ENCODE peak calls at places on chromosomes 13 and 19, in eight cellular contexts. C, H, L, I, F, G, Y and R are unnamed samples.

GRCh38 chr19:47161876-47162489 is 31.3 kb downstream of the SAE1 start:
- DNase-seq in G (no peak), H (peak; percentile 34), F (no peak), C (no peak), I (no peak), Y (no peak), L (no peak), R (no peak)

GRCh38 chr19:46748325-46749109 is 2.3 kb upstream of the STRN4 start:
- DNase-seq in G (peak; percentile 54), H (peak; percentile 56), C (peak; percentile 82), Y (peak; percentile 72), L (no peak), F (no peak), I (peak; percentile 69), R (peak; percentile 67)

GRCh38 chr13:98802548-98802947 is 50.1 kb upstream of the SLC15A1 start:
- DNase-seq in L (no peak), G (no peak), H (no peak), Y (no peak), C (no peak), F (no peak), I (no peak), R (no peak)

GRCh38 chr13:83672611-83673010 is 209.7 kb downstream of the SLITRK1 start:
- DNase-seq in Y (no peak), F (no peak), I (no peak), L (no peak), C (no peak), H (no peak), G (no peak), R (no peak)

GRCh38 chr19:16327911-16328823 is 3.5 kb downstream of the KLF2 start:
- DNase-seq in C (peak; percentile 32), L (no peak), G (no peak), F (peak; percentile 77), Y (peak; percentile 75), H (peak; percentile 86), I (peak; percentile 75), R (peak; percentile 74)

GRCh38 chr13:75800545-75800944 is 164.4 kb downstream of the LMO7 start:
- DNase-seq in Y (no peak), G (no peak), H (no peak), L (no peak), F (no peak), C (peak; percentile 33), I (no peak), R (no peak)

GRCh38 chr13:30576528-30576927 is 41.2 kb upstream of the USPL1 start:
- DNase-seq in C (no peak), G (peak; percentile 1), F (no peak), L (no peak), H (peak; percentile 59), I (no peak), Y (peak; percentile 11), R (peak; percentile 27)

GRCh38 chr13:101204270-101205011 is 211.9 kb downstream of the NALCN start:
- DNase-seq in C (no peak), H (peak; percentile 33), Y (no peak), F (no peak), G (no peak), L (no peak), I (no peak), R (no peak)

GRCh38 chr19:40755248-40755624 is 4.2 kb downstream of the SNRPA start:
- DNase-seq in C (no peak), Y (no peak), L (no peak), H (no peak), G (no peak), F (no peak), I (no peak), R (no peak)

GRCh38 chr19:35344511-35345031 is 3.1 kb upstream of the FFAR1 start:
- DNase-seq in I (no peak), L (no peak), H (no peak), C (no peak), G (no peak), Y (no peak), F (peak; percentile 43), R (no peak)

GRCh38 chr19:23956051-23956450 is 41.4 kb downstream of the ZNF726 start:
- DNase-seq in H (no peak), C (no peak), Y (no peak), L (no peak), G (no peak), I (no peak), F (no peak), R (no peak)

GRCh38 chr19:15124572-15125231 is 17.5 kb downstream of the SYDE1 start:
- DNase-seq in H (no peak), I (no peak), G (peak; percentile 50), C (no peak), F (no peak), Y (peak; percentile 76), L (no peak), R (no peak)

GRCh38 chr19:55460670-55461258 is 678 bp downstream of the ISOC2 start:
- DNase-seq in G (peak; percentile 84), F (peak; percentile 92), C (peak; percentile 75), Y (peak; percentile 86), H (peak; percentile 74), L (no peak), I (peak; percentile 46), R (peak; percentile 85)

GRCh38 chr19:55463583-55464031 is 944 bp downstream of the C19orf85 start:
- DNase-seq in C (no peak), I (no peak), L (no peak), F (peak; percentile 55), H (no peak), Y (no peak), G (no peak), R (no peak)

GRCh38 chr19:55461259-55461973 is at the start of gene ISOC2:
- DNase-seq in I (peak; percentile 100), Y (peak; percentile 100), F (peak; percentile 100), H (peak; percentile 100), L (peak; percentile 100), C (peak; percentile 100), G (peak; percentile 98), R (peak; percentile 100)

GRCh38 chr19:55462722-55463121 is 1.3 kb upstream of the ISOC2 start:
- DNase-seq in C (no peak), L (no peak), H (no peak), G (no peak), I (no peak), Y (no peak), F (no peak), R (peak; percentile 27)

DNA sequence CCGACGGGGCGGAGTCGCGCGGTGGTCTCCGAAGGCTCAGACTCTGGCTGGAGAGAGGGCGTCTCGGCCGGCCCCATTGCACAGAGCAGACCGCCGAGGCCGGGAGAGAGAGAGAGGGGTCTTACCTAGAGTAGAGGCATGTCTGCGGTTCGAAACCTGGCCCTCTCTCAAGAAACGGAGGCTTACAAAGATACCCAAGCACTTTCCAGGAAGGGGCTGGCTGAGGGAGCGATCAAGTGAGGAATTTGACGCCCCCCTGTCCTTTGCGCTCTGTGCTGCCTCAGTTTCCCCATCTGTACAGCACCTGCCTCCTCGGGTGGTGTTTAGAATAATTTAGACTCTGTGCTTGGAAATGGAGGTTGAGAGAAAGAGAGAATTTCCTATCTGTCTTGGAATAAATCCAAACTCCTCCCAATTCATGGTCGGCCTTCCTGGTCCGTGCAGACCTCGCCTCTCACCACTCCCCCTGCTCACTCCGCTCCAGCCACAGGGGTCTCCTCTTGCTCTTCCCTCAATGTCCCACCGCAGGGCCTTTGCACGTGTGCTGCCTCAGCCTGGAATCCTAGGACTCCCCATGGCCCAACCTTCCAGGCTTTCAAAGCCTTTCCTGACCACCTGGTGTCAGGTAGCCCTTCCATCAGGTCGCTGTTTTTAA is 659 bp upstream of the ISOC2 start:
- DNase-seq in I (peak; percentile 57), L (no peak), C (peak; percentile 61), G (peak; percentile 50), F (peak; percentile 60), H (peak; percentile 33), Y (no peak), R (no peak)
- TF ChIP-seq POLR2A in I (peak; percentile 77), L (no peak), C (peak; percentile 90), G (peak; percentile 60), F (no peak), H (no peak), Y (no peak), R (peak; percentile 78)

GRCh38 chr19:1131718-1132552 is 28.1 kb downstream of the GPX4 start:
- DNase-seq in Y (peak; percentile 93), L (no peak), H (peak; percentile 88), C (peak; percentile 64), G (no peak), I (peak; percentile 90), F (peak; percentile 89), R (peak; percentile 91)
- TF ChIP-seq POLR2A in Y (peak; percentile 64), L (no peak), H (peak; percentile 77), C (no peak), G (no peak), I (peak; percentile 82), F (peak; percentile 51), R (no peak)

GRCh38 chr19:21765151-21765550 is 2.2 kb downstream of the ZNF100 start:
- DNase-seq in I (no peak), H (no peak), G (no peak), Y (no peak), F (no peak), L (no peak), C (no peak), R (no peak)

DNA sequence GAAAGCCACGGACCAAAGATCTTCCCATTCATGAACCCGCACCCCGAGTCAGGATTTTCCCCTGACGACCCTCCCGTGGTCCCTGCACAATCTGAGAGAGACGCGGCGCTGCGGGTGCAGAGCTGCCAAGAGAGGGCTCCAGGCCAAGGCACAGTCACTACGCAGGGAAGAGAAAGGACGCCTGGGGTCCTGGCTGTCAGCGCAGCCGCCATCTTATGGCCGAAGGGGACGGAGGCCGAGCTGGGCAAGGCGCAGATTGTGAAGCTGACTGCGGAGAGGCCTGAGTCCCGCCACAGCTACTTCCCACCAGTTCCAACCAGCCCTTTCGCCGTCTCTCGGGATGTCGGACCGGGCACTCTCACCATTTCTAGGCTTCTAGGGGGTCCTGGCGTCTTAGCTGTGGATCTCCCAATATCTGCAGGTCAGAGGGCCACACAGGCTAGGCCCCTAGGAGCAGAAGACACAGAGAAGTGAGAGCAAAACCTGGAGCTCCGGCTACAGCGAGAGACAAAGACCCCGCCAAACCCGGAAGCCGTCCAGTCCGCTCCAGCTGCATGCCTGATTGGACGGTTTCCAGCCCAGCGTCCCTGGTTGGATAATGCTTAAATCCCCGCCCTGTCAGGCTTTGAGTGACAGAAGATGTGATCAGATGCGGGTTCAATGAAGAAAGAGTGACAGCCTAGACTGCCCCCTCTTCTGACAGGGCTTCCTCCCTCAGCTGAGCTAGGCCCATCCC is at the start of gene ZNF100:
- DNase-seq in H (peak; percentile 90), I (peak; percentile 93), G (peak; percentile 94), Y (peak; percentile 94), L (peak; percentile 79), F (peak; percentile 91), C (no peak), R (peak; percentile 94)
- TF ChIP-seq POLR2A in H (peak; percentile 70), I (peak; percentile 64), G (peak; percentile 70), Y (peak; percentile 50), L (peak; percentile 93), F (peak; percentile 59), C (no peak), R (no peak)

DNA sequence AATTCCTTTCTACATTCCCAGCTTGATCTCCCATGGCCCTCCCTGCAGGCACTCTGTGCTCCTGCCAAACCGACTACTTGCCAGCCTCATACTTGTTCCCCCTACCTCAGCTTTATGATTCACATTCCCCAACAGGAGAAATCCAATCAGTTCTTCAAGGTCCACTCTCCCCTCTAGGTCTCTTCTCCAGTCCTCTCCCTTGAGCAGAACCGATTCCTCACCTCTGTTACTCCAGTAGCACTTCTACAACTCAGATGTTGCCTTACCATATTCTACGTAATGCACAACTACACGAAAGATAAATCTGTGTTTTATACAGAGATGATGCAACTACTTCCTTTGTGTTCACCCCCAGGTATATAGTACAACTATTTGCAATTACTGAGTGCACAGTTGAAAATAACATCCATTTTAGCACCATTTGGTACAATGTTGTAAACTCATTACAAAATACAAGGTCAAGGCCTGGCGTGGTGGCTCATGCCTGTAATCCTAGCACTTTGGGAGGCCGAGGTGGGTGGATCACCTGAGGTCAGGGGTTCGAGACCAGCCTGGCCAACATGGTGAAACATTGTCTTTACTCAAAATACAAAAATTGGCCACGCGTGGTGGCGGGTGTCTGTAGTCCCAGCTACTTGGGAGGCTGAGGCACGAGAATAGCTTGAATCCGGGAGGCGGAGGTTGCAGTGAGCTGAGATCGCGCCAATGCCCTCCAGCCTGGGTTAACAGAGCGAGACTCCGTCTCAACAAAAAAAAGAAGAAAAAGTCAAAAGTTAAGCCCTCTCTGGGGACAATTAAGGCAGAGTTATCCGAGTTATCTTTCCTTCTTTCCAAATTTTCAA is 2.9 kb upstream of the WBP4 start:
- DNase-seq in Y (no peak), F (no peak), L (no peak), H (peak; percentile 4), I (no peak), G (no peak), C (no peak), R (no peak)
- TF ChIP-seq POLR2A in Y (no peak), F (no peak), L (no peak), H (no peak), I (no peak), G (no peak), C (no peak), R (no peak)